ENCODE peak calls at places on chromosomes 11 and 22, in nine cellular contexts. X is NCI-H2081; I is lower leg skin; T is HFFc6; V is A172; L is tibial nerve; Y is esophagus squamous epithelium; P is activated CD4-positive, CD25-positive, alpha-beta regulatory T cell; Q is progenitor cell of endocrine pancreas. Z is an unnamed sample.

GRCh38 chr22:45636668-45637067 is 35.0 kb upstream of the ATXN10 start:
- DNase-seq in X (no peak), I (no peak), T (no peak), V (no peak), L (no peak), Y (no peak), P (no peak), Q (no peak), Z (no peak)

GRCh38 chr11:12811861-12812260 is 137.6 kb downstream of the TEAD1 start:
- DNase-seq in X (no peak), I (no peak), T (no peak), V (no peak), L (no peak), Y (no peak), P (no peak), Q (no peak), Z (no peak)

GRCh38 chr11:30786392-30787120 is 200.4 kb upstream of the MPPED2 start:
- DNase-seq in X (no peak), I (no peak), T (no peak), V (no peak), L (no peak), Y (no peak), P (no peak), Q (no peak), Z (no peak)

GRCh38 chr11:33377100-33377851 is 120.1 kb downstream of the HIPK3 start:
- DNase-seq in X (no peak), I (no peak), T (no peak), V (no peak), L (no peak), Y (no peak), P (no peak), Q (no peak), Z (peak)

GRCh38 chr22:48492371-48493320 is 1335.0 kb downstream of the BRD1 start:
- DNase-seq in X (peak), I (peak), T (peak), V (peak), L (peak), Y (no peak), P (no peak), Q (peak), Z (peak)

GRCh38 chr22:44225091-44225689 is 44.5 kb downstream of the PARVG start:
- DNase-seq in X (no peak), I (no peak), T (no peak), V (no peak), L (no peak), Y (no peak), P (no peak), Q (no peak), Z (no peak)

GRCh38 chr11:77197626-77198320 is 69.7 kb downstream of the MYO7A start:
- DNase-seq in X (no peak), I (peak), T (no peak), V (no peak), L (no peak), Y (no peak), P (no peak), Q (no peak), Z (no peak)

GRCh38 chr11:17991799-17992433 is 20.9 kb downstream of the SERGEF start:
- DNase-seq in X (peak), I (no peak), T (peak), V (peak), L (no peak), Y (no peak), P (peak), Q (no peak), Z (peak)

GRCh38 chr11:104784684-104785460 is 113.4 kb downstream of the CASP12 start:
- DNase-seq in X (no peak), I (no peak), T (no peak), V (no peak), L (no peak), Y (no peak), P (no peak), Q (no peak), Z (no peak)

GRCh38 chr11:134278356-134278755 is 2.2 kb downstream of the GLB1L3 start:
- DNase-seq in X (no peak), I (peak), T (no peak), V (no peak), L (no peak), Y (no peak), P (no peak), Q (no peak), Z (no peak)

GRCh38 chr11:101555366-101555765 is 28.4 kb downstream of the TRPC6 start:
- DNase-seq in X (no peak), I (no peak), T (no peak), V (no peak), L (no peak), Y (no peak), P (no peak), Q (no peak), Z (no peak)

GRCh38 chr11:92510591-92510990 is 286.0 kb downstream of the FAT3 start:
- DNase-seq in X (no peak), I (no peak), T (no peak), V (no peak), L (no peak), Y (no peak), P (no peak), Q (no peak), Z (no peak)

Z was measured in EL.